ENCODE peak calls at places on chromosomes 4 and X, in ten cellular contexts. U is CD8-positive, alpha-beta T cell; W is GM12878; V is naive thymus-derived CD4-positive, alpha-beta T cell; Z is RWPE2; B is heart left ventricle; D is CD8-positive, alpha-beta memory T cell; I is PC-3; S is psoas muscle; C is upper lobe of right lung. Y is an unnamed sample.

GRCh38 chr4:147182041-147182440 is 236.4 kb upstream of the TTC29 start:
- DNase-seq in W (no peak), D (no peak), V (no peak), B (no peak), S (no peak), Z (no peak), C (no peak), U (no peak), I (no peak), Y (no peak)

GRCh38 chr4:85613901-85614300 is 139.0 kb downstream of the ARHGAP24 start:
- DNase-seq in C (no peak), V (no peak), W (no peak), U (no peak), S (no peak), B (no peak), D (no peak), Z (no peak), I (no peak), Y (no peak)

GRCh38 chr4:61995717-61996337 is 795.7 kb downstream of the ADGRL3 start:
- DNase-seq in V (no peak), W (no peak), D (no peak), I (no peak), S (no peak), U (no peak), B (no peak), C (no peak), Z (no peak), Y (no peak)

GRCh38 chr4:2583517-2583916 is 47.1 kb downstream of the FAM193A start:
- DNase-seq in U (no peak), I (peak; percentile 75), S (no peak), C (no peak), Z (no peak), B (no peak), D (no peak), W (no peak), V (no peak), Y (no peak)

GRCh38 chr4:186746581-186746980 is 22.9 kb upstream of the FAT1 start:
- DNase-seq in I (no peak), W (no peak), S (no peak), C (no peak), U (no peak), Z (no peak), B (no peak), V (no peak), D (no peak), Y (no peak)

GRCh38 chr4:42785817-42786216 is 106.7 kb upstream of the GRXCR1 start:
- DNase-seq in D (no peak), I (no peak), U (no peak), Z (no peak), B (no peak), V (no peak), S (no peak), C (peak; percentile 65), W (no peak), Y (no peak)

GRCh38 chr4:115950806-115951205 is 837.4 kb upstream of the NDST4 start:
- DNase-seq in C (no peak), D (no peak), B (no peak), V (no peak), S (no peak), I (no peak), W (no peak), U (no peak), Z (no peak), Y (no peak)

GRCh38 chr4:24912252-24913098 is at the start of gene CCDC149:
- DNase-seq in S (peak; percentile 68), V (no peak), Z (peak; percentile 71), B (peak; percentile 74), I (peak; percentile 79), U (no peak), C (peak; percentile 92), W (no peak), D (no peak), Y (peak; percentile 96)

GRCh38 chrX:121254336-121254735 is 206.9 kb downstream of the GLUD2 start:
- DNase-seq in S (no peak), W (no peak), D (no peak), C (no peak), B (no peak), V (no peak), U (no peak), Z (no peak), I (peak; percentile 3), Y (no peak)

GRCh38 chrX:9188117-9188516 is 154.2 kb upstream of the FAM9B start:
- DNase-seq in W (no peak), B (no peak), I (no peak), S (no peak), C (no peak), D (no peak), U (no peak), V (no peak), Z (no peak), Y (no peak)

GRCh38 chrX:136953867-136954787 is 73.6 kb upstream of the RBMX start:
- DNase-seq in V (peak; percentile 40), C (peak; percentile 63), D (peak; percentile 22), Z (no peak), U (peak; percentile 12), W (peak; percentile 30), B (peak; percentile 20), I (peak; percentile 88), S (peak; percentile 31), Y (peak; percentile 77)

GRCh38 chr4:38563703-38564490 is 100.1 kb upstream of the KLF3 start:
- DNase-seq in C (no peak), Z (no peak), B (no peak), D (no peak), W (no peak), I (peak; percentile 4), S (no peak), U (no peak), V (no peak), Y (peak; percentile 89)

GRCh38 chr4:41264212-41264611 is 7.5 kb downstream of the UCHL1 start:
- DNase-seq in S (no peak), V (no peak), W (no peak), Z (no peak), B (no peak), U (no peak), D (no peak), I (no peak), C (no peak), Y (peak; percentile 61)
- H3K36me3 ChIP-seq in S (no peaks in the 10 kb centered on the region), V (no peaks in the 10 kb centered on the region), W (no peaks in the 10 kb centered on the region), Z (no peaks in the 10 kb centered on the region), B (no peaks in the 10 kb centered on the region), U (no peaks in the 10 kb centered on the region), D (no peaks in the 10 kb centered on the region), I (no peaks in the 10 kb centered on the region), C (no peaks in the 10 kb centered on the region), Y (peaks cover 95% of the 10 kb centered on the region)

DNA sequence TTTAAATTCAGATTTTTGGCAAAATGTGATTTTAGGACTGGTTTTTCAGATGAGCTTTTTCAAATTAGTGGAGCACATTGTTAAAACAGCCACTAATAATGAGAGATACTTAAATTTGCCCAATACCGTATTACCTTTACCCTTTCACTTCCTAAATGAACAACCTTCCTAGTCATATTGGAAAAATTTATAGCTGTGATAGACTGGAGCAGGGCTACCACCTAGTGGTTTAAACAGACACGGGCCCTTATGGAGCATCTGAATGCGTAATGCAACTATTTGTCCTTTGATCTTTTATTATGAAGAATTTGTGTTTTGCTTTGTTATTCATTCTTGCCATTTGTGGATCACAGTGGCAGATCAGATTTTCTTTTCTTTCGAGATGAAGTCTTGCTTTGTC is 72.7 kb downstream of the KDM6A start:
- DNase-seq in I (peak; percentile 67), B (no peak), W (no peak), S (no peak), Z (no peak), D (no peak), C (no peak), U (no peak), V (no peak), Y (no peak)
- H3K9me3 ChIP-seq in I (no peaks in the 10 kb centered on the region), B (peaks cover 8% of the 10 kb centered on the region), W (peaks cover 17% of the 10 kb centered on the region), S (peaks cover 13% of the 10 kb centered on the region), Z (peaks cover 6% of the 10 kb centered on the region), D (peaks cover 5% of the 10 kb centered on the region), C (peaks cover 5% of the 10 kb centered on the region), U (no peaks in the 10 kb centered on the region), V (no peaks in the 10 kb centered on the region), Y (peaks cover 2% of the 10 kb centered on the region)

GRCh38 chr4:6056976-6057766 is 38.9 kb upstream of the C4orf50 start:
- DNase-seq in D (no peak), C (peak; percentile 57), S (no peak), W (no peak), U (no peak), I (no peak), Z (no peak), B (no peak), V (no peak), Y (no peak)

GRCh38 chr4:6062133-6062532 is 43.9 kb upstream of the C4orf50 start:
- DNase-seq in B (no peak), W (no peak), C (no peak), I (no peak), Z (no peak), D (no peak), U (no peak), V (no peak), S (no peak), Y (no peak)

GRCh38 chr4:6058531-6059374 is 40.5 kb upstream of the C4orf50 start:
- DNase-seq in S (no peak), C (no peak), V (no peak), B (no peak), Z (no peak), U (no peak), I (no peak), W (no peak), D (no peak), Y (no peak)

GRCh38 chr4:6055436-6055835 is 37.2 kb upstream of the C4orf50 start:
- DNase-seq in W (no peak), U (no peak), D (no peak), S (no peak), C (no peak), Z (no peak), V (no peak), B (no peak), I (no peak), Y (no peak)

DNA sequence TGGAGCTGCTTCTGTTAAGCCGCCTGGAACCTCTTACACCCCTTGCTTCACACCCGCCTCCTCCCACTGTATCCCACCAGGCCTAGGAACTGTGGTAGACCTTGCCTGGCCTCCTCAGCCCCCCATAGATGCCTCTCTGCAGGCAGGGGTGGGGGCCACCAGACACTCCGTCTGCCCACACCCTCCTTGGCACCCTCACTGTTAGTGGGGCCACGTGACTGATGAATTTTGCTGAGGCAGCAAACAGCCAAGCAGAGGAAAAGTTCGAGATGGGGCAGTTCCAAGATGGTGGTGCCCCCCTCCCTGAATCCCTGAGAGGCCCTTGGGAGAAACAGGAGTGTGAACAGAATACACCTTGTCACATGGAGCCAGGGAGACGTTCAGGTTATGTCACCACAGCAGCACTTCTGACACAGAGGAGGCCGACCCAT is 41.2 kb upstream of the C4orf50 start:
- DNase-seq in D (no peak), I (no peak), B (no peak), V (no peak), C (no peak), W (no peak), Z (no peak), U (no peak), S (no peak), Y (no peak)
- H3K36me3 ChIP-seq in D (peaks cover 22% of the 10 kb centered on the region), I (no peaks in the 10 kb centered on the region), B (no peaks in the 10 kb centered on the region), V (peaks cover 32% of the 10 kb centered on the region), C (no peaks in the 10 kb centered on the region), W (peaks cover 19% of the 10 kb centered on the region), Z (no peaks in the 10 kb centered on the region), U (no peaks in the 10 kb centered on the region), S (no peaks in the 10 kb centered on the region), Y (peaks cover 47% of the 10 kb centered on the region)

DNA sequence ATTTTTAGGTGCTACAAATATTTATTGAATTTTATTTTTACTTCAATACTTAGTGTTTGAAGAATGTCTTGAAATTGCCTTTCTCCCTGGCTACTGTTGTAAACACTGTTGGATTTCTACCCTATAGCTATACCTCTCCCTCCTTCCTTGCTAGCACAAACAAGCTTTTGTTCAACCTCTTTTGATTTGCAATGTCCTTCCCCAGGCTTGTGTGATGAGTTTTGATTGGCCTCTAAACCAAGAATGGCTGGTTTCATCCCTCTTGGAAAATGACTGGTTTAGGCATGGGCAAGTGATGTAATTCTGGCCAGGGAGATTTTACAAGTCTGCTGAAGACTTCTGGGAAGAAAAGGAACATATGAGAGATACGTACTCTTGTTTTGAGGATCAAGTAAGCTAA is 25.3 kb upstream of the SLITRK2 start:
- DNase-seq in B (no peak), D (no peak), W (no peak), S (no peak), U (no peak), C (no peak), I (no peak), V (no peak), Z (no peak), Y (no peak)
- H3K9me3 ChIP-seq in B (no peaks in the 10 kb centered on the region), D (no peaks in the 10 kb centered on the region), W (no peaks in the 10 kb centered on the region), S (no peaks in the 10 kb centered on the region), U (no peaks in the 10 kb centered on the region), C (no peaks in the 10 kb centered on the region), I (no peaks in the 10 kb centered on the region), V (no peaks in the 10 kb centered on the region), Z (no peaks in the 10 kb centered on the region), Y (no peaks in the 10 kb centered on the region)